ENCODE peak calls at places on chromosomes 16 and 17, in five cellular contexts. N is head of caudate nucleus; Z is activated CD8-positive, alpha-beta T cell treated with anti-CD3 and anti-CD28 coated beads, Interleukin-2, amount 10 ng/mL, durations not matched to agents 7 days and 5 days; O is GDM1; Y is pons. V is an unnamed sample.

GRCh38 chr16:28863929-28864886 is 565 bp downstream of the SH2B1 start:
- DNase-seq in N (peak; percentile 21), Z (peak; percentile 36), O (no peak), Y (no peak), V (peak; percentile 68)

GRCh38 chr17:42276609-42277341 is 584 bp upstream of the STAT5B start:
- DNase-seq in N (peak; percentile 38), Z (peak; percentile 33), O (peak; percentile 38), Y (no peak), V (peak; percentile 85)

GRCh38 chr16:73071131-73071940 is 23.4 kb upstream of the ZFHX3 start:
- DNase-seq in N (no peak), Z (no peak), O (no peak), Y (no peak), V (peak; percentile 69)

GRCh38 chr16:56339431-56340195 is 85.7 kb downstream of the AMFR start:
- DNase-seq in N (no peak), Z (no peak), O (no peak), Y (no peak), V (no peak)

GRCh38 chr17:59038734-59039133 is 67.9 kb downstream of the TRIM37 start:
- DNase-seq in N (no peak), Z (no peak), O (no peak), Y (peak; percentile 12), V (peak; percentile 36)

GRCh38 chr17:41178843-41179616 is 1.0 kb upstream of the KRTAP4-2 start:
- DNase-seq in N (no peak), Z (no peak), O (no peak), Y (no peak), V (peak; percentile 3)

GRCh38 chr16:55048745-55049144 is 118.1 kb downstream of the IRX5 start:
- DNase-seq in N (no peak), Z (no peak), O (no peak), Y (no peak), V (no peak)

GRCh38 chr17:51185763-51186332 is 19.6 kb downstream of the NME2 start:
- DNase-seq in N (peak; percentile 85), Z (no peak), O (no peak), Y (no peak), V (no peak)

GRCh38 chr16:14303654-14304394 is 232.7 kb downstream of the MRTFB start:
- DNase-seq in N (peak; percentile 52), Z (no peak), O (no peak), Y (no peak), V (no peak)

GRCh38 chr17:19374136-19374535 is 4.2 kb upstream of the MAPK7 start:
- DNase-seq in N (no peak), Z (no peak), O (no peak), Y (no peak), V (no peak)

GRCh38 chr17:76805319-76805718 is 62.9 kb upstream of the MGAT5B start:
- DNase-seq in N (no peak), Z (no peak), O (no peak), Y (no peak), V (peak; percentile 63)

GRCh38 chr17:74768069-74768762 is 7.9 kb downstream of the NAT9 start:
- DNase-seq in N (peak; percentile 48), Z (no peak), O (no peak), Y (no peak), V (peak; percentile 71)

GRCh38 chr16:82187829-82188228 is 17.8 kb upstream of the MPHOSPH6 start:
- DNase-seq in N (no peak), Z (no peak), O (no peak), Y (no peak), V (no peak)

GRCh38 chr17:30433514-30433913 is 43.7 kb upstream of the GOSR1 start:
- DNase-seq in N (no peak), Z (no peak), O (no peak), Y (peak; percentile 23), V (peak; percentile 93)

GRCh38 chr17:63335818-63336217 is 110.3 kb downstream of the CYB561 start:
- DNase-seq in N (no peak), Z (no peak), O (no peak), Y (no peak), V (no peak)

GRCh38 chr16:3131755-3132377 is 3.0 kb upstream of the ZNF213 start:
- DNase-seq in N (no peak), Z (peak; percentile 66), O (peak; percentile 4), Y (no peak), V (peak; percentile 28)

GRCh38 chr16:87713469-87714229 is 52.1 kb downstream of the KLHDC4 start:
- DNase-seq in N (no peak), Z (peak; percentile 83), O (no peak), Y (no peak), V (no peak)

GRCh38 chr16:1075546-1075945 is 3.0 kb downstream of the SSTR5 start:
- DNase-seq in N (no peak), Z (no peak), O (no peak), Y (no peak), V (no peak)

V was measured in fibroblast of lung.